ENCODE peak calls at places on chromosomes 7 and 10, in four cellular contexts. N, J, X and I are unnamed samples.

GRCh38 chr10:13528138-13528874 is 508 bp downstream of the BEND7 start:
- DNase-seq in N (no peak), J (no peak), X (no peak), I (no peak)

GRCh38 chr10:48506147-48506917 is 98.5 kb downstream of the ARHGAP22 start:
- DNase-seq in N (no peak), J (peak), X (no peak), I (no peak)

GRCh38 chr10:92965314-92965713 is 95.3 kb upstream of the CYP26C1 start:
- DNase-seq in N (no peak), J (peak), X (no peak), I (no peak)

GRCh38 chr7:35555934-35556333 is 139.0 kb downstream of the HERPUD2 start:
- DNase-seq in N (no peak), J (peak), X (no peak), I (no peak)

GRCh38 chr10:106440767-106441166 is 723.7 kb downstream of the SORCS1 start:
- DNase-seq in N (no peak), J (no peak), X (no peak), I (no peak)

GRCh38 chr7:121696954-121697353 is 176.0 kb upstream of the PTPRZ1 start:
- DNase-seq in N (no peak), J (no peak), X (no peak), I (no peak)

GRCh38 chr7:5420841-5421625 is 2.6 kb downstream of the TNRC18 start:
- DNase-seq in N (no peak), J (peak), X (no peak), I (no peak)

GRCh38 chr10:6786579-6787031 is 206.5 kb upstream of the PRKCQ start:
- DNase-seq in N (peak), J (peak), X (no peak), I (peak)

GRCh38 chr10:11849908-11850307 is 26.8 kb downstream of the PROSER2 start:
- DNase-seq in N (no peak), J (no peak), X (no peak), I (no peak)

GRCh38 chr7:146902728-146903127 is 786.1 kb downstream of the CNTNAP2 start:
- DNase-seq in N (no peak), J (no peak), X (no peak), I (no peak)

GRCh38 chr7:1432411-1433082 is 26.7 kb downstream of the MICALL2 start:
- DNase-seq in N (no peak), J (peak), X (peak), I (no peak)

GRCh38 chr10:119595715-119596515 is 849 bp downstream of the TIAL1 start:
- DNase-seq in N (peak), J (peak), X (no peak), I (no peak)

GRCh38 chr7:106177295-106177690 is 65.2 kb upstream of the SYPL1 start:
- DNase-seq in N (no peak), J (no peak), X (no peak), I (no peak)

GRCh38 chr10:12703813-12704212 is 297.7 kb downstream of the CCDC3 start:
- DNase-seq in N (no peak), J (peak), X (no peak), I (no peak)

GRCh38 chr10:116470768-116471415 is 43.2 kb downstream of the PNLIPRP3 start:
- DNase-seq in N (no peak), J (no peak), X (no peak), I (no peak)

GRCh38 chr7:23216021-23216420 is 30.6 kb upstream of the GPNMB start:
- DNase-seq in N (no peak), J (no peak), X (no peak), I (no peak)

GRCh38 chr7:42125321-42125720 is 111.7 kb downstream of the GLI3 start:
- DNase-seq in N (no peak), J (no peak), X (no peak), I (no peak)

GRCh38 chr10:73407495-73407894 is 6.4 kb downstream of the ANXA7 start:
- DNase-seq in N (no peak), J (peak), X (no peak), I (no peak)

GRCh38 chr10:65670087-65670486 is 1255.7 kb upstream of the LRRTM3 start:
- DNase-seq in N (no peak), J (peak), X (no peak), I (no peak)

GRCh38 chr10:120978589-120979252 is 127.6 kb downstream of the WDR11 start:
- DNase-seq in N (no peak), J (peak), X (no peak), I (peak)

GRCh38 chr7:67551027-67551426 is 554.4 kb downstream of the TYW1 start:
- DNase-seq in N (no peak), J (no peak), X (no peak), I (no peak)

GRCh38 chr7:36034020-36034419 is 119.0 kb upstream of the EEPD1 start:
- DNase-seq in N (no peak), J (peak), X (no peak), I (no peak)

GRCh38 chr10:78991187-78991586 is 77.6 kb upstream of the ZMIZ1 start:
- DNase-seq in N (no peak), J (peak), X (no peak), I (no peak)

GRCh38 chr7:45682836-45683555 is 108.8 kb downstream of the ADCY1 start:
- DNase-seq in N (no peak), J (peak), X (no peak), I (no peak)

GRCh38 chr10:52818019-52818418 is 45.4 kb upstream of the MBL2 start:
- DNase-seq in N (no peak), J (peak), X (no peak), I (peak)

GRCh38 chr10:66148312-66148711 is 777.5 kb upstream of the LRRTM3 start:
- DNase-seq in N (no peak), J (no peak), X (no peak), I (no peak)

GRCh38 chr10:116104210-116104932 is 168.6 kb downstream of the GFRA1 start:
- DNase-seq in N (no peak), J (no peak), X (no peak), I (no peak)

GRCh38 chr7:2607122-2607912 is 24.5 kb upstream of the TTYH3 start:
- DNase-seq in N (no peak), J (peak), X (peak), I (no peak)

GRCh38 chr10:91162495-91163268 is 57.8 kb upstream of the PCGF5 start:
- DNase-seq in N (peak), J (peak), X (peak), I (no peak)

GRCh38 chr7:36692444-36692843 is 31.9 kb downstream of the AOAH start:
- DNase-seq in N (no peak), J (no peak), X (no peak), I (no peak)

GRCh38 chr10:19119191-19119590 is 70.6 kb downstream of the MALRD1 start:
- DNase-seq in N (no peak), J (no peak), X (no peak), I (no peak)

GRCh38 chr7:51314726-51315125 is 1.9 kb downstream of the COBL start:
- DNase-seq in N (no peak), J (no peak), X (no peak), I (no peak)

GRCh38 chr7:51316666-51317581 is at the start of gene COBL:
- DNase-seq in N (peak), J (no peak), X (no peak), I (no peak)

GRCh38 chr7:51317582-51317910 is 937 bp upstream of the COBL start:
- DNase-seq in N (no peak), J (no peak), X (no peak), I (no peak)

GRCh38 chr7:51315393-51316261 is 982 bp downstream of the COBL start:
- DNase-seq in N (peak), J (peak), X (no peak), I (no peak)

DNA sequence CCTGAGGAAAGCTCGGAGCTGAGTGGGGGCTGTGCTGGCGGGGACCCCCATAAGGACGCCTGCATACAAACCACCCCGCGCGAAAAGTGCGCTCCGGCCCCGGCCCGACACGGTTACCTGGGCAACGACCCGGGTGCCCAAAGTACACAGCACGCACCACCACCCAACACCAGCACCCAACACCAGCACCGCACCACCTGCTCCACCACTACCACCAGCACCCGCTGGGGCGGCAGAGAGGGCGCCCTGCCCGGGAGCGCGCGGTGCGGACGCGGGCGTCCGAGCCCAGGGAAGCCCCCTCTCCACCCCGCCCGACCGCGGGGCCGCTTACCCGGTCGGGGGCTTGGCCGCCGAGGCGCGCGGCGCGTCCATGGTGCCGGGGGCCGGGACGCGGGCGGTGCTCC is 345 bp downstream of the COBL start:
- DNase-seq in N (peak), J (no peak), X (no peak), I (no peak)
- TF ChIP-seq CTCF in N (peak), J (no peak), X (no peak), I (no peak)

GRCh38 chr10:104350146-104350635 is 3.4 kb upstream of the CFAP58 start:
- DNase-seq in N (no peak), J (peak), X (no peak), I (no peak)
- H3K4me3 ChIP-seq in N (peak), J (no peak), X (peak), I (no peak)

DNA sequence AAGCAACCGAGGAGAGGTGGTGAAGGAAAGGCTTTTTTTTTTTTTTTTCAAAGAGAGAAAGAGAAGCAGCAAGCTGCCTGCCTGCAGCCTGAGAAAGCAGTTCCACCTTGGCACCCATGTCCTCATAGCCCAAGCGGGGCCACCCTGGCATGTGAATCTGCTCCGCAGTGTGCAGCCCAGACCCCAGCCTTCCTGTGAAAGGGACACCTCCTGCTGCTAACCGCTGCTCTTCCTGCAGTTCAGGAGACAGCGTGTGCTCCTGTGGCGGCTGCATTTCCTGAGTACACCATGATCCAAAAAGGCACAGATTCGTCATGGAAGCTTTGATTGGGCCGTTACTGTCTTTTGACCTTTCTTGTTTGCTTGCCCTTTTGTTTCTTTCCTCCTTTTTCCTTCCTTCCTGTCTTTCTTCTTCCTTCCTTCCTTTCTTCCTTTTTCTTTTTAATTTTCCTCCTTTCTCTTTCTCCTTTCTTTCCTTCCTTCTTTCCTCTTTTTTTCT is 38.1 kb downstream of the IKZF1 start:
- DNase-seq in N (peak), J (peak), X (no peak), I (no peak)
- TF ChIP-seq CTCF in N (no peak), J (no peak), X (no peak), I (no peak)

GRCh38 chr10:117541405-117541908 is 1.1 kb upstream of the EMX2 start:
- DNase-seq in N (no peak), J (peak), X (no peak), I (no peak)

GRCh38 chr10:117541909-117542705 is 439 bp upstream of the EMX2 start:
- DNase-seq in N (no peak), J (peak), X (no peak), I (peak)

GRCh38 chr10:117543999-117544728 is 1.6 kb downstream of the EMX2 start:
- DNase-seq in N (no peak), J (no peak), X (no peak), I (no peak)

GRCh38 chr10:117543245-117543998 is 876 bp downstream of the EMX2 start:
- DNase-seq in N (no peak), J (no peak), X (no peak), I (no peak)

DNA sequence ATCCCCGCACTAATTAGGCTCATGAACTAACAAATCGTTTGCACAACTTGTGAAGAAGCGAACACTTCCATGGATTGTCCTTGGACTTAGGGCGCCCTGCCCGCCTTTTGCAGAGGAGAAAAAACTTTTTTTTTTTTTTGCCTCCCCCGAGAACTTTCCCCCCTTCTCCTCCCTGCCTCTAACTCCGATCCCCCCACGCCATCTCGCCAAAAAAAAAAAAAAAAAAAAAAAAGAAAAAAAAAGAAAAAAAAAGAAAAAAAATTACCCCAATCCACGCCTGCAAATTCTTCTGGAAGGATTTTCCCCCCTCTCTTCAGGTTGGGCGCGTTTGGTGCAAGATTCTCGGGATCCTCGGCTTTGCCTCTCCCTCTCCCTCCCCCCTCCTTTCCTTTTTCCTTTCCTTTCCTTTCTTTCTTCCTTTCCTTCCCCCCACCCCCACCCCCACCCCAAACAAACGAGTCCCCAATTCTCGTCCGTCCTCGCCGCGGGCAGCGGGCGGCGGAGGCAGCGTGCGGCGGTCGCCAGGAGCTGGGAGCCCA is at the start of gene EMX2:
- DNase-seq in N (no peak), J (no peak), X (no peak), I (no peak)
- H3K4me3 ChIP-seq in N (peak), J (peak), X (peak), I (peak)

DNA sequence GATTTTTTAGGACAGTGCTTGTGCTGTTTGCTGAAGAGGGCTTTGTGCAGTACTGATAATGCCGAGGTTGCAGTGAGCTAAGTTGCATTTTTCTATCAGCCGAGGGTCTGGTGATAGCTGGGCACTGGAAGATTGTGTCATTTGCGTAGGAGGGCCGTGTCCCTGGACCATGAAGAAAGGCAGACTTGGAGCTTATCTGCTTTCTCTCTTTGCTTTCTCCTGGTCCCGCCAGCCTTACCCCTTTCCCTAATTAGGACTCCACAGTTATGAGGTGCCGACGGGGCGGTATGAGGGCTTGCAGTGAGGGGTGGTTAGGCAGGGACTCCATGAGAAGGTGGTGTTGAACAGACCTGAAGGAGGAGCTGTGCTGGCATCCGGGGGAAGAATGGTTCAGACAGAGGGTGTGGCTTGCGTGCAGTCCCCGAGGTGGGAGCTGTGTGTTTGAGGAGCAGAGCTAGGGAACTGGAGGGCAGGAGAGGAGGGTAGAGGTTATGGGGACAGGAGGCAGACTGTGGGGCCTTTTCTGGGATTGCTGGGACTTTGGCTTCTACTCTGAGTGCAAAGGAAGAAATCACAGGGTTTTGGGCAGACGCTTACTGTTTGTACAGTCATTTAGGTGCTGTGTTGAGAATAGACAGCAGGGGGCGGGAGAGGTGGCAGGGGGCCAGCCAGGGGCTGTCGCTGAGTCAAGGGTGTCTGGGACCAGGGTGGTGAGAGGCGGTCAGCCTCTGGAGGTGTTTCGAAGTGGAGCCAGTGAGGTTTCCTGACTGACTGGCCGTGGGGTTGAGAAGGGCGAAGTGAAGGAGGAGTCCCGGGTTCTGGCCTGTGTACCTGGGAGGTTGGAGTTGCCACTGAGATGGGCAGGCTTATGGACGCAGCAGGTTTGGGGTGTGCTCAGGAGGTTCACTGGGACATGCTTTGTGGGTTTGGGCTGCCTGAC is 43.4 kb downstream of the PRF1 start:
- DNase-seq in N (no peak), J (peak), X (peak), I (no peak)
- TF ChIP-seq CTCF in N (peak), J (peak), X (peak), I (peak)

DNA sequence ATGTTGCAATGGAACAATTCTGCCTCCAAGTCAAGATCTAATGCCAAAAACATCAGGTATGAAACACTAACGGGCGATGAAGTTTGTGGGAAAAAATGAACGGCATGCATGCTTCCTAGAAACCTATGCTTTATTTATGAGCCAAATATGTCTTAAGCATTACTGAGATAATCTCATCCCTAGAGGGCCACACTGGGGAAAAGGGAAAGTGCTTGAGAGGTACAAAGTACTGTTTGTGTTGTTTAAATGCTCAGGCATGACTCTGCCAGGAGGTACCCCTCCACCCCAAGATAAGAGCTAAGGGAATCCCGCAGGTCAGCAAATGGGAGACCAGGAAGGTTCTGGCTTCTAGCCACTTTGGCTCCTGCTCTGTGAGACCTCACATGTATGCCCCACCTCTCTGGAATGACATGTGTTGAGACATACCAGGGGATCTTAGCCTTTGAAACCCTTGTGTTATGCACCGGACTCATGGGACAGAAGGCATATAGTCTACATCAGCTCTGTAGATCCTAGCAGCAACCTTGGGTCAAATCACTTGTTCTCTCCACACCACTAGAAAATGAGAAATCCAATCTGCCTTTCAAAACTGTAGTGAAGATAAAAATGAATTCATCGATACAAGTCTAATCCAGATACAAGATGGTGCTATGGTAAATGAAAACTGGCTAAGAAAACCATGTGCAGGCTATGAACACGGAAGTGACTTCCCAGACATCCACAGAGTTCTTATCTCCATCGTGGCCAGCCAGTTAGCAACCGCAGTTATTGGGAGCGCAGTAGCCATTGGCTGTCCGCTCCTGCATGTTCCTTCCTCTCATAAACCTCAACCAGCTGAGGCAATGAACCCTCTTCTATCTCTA is 61.0 kb downstream of the CREB3L2 start:
- DNase-seq in N (no peak), J (peak), X (no peak), I (no peak)
- H3K4me3 ChIP-seq in N (no peak), J (no peak), X (peak), I (no peak)

GRCh38 chr7:95845007-95845406 is 72.7 kb downstream of the DYNC1I1 start:
- DNase-seq in N (no peak), J (peak), X (no peak), I (no peak)

GRCh38 chr7:95840953-95841950 is 68.9 kb downstream of the DYNC1I1 start:
- DNase-seq in N (no peak), J (peak), X (no peak), I (no peak)

GRCh38 chr7:95847061-95847460 is 74.7 kb downstream of the DYNC1I1 start:
- DNase-seq in N (no peak), J (no peak), X (no peak), I (no peak)

DNA sequence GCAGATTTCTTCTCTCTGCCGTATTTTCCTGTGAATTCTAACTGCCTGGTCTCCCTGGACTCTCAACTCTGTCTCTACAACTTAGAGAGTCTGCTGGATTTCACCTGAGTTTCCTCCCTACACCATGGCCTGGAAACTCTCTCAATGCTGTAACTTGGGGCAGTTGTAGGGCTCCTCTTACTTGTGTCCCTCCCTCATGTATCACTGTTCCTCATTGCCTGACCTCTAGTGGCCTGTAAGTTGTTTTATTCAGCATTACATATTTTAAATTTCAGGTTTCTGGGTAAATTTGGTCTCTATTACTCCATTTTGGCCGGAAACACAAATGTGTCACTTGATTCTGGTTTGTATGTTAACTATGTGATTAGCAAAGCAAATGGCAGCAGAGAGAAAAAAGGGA is 70.9 kb downstream of the DYNC1I1 start:
- DNase-seq in N (no peak), J (peak), X (no peak), I (no peak)
- TF ChIP-seq CTCF in N (no peak), J (peak), X (no peak), I (peak)